ENCODE peak calls at places on chromosome 11, in five cellular contexts. K is neural crest cell, J is pancreas, G is EL, P is nephron progenitor cell. Z is an unnamed sample.

GRCh38 chr11:31303644-31304043 is 65.9 kb downstream of the DCDC1 start:
- DNase-seq in J (no peak), K (no peak), G (no peak), P (no peak), Z (no peak)

GRCh38 chr11:120748485-120748814 is 236.9 kb downstream of the GRIK4 start:
- DNase-seq in P (no peak), J (no peak), K (no peak), G (no peak), Z (no peak)

GRCh38 chr11:9760180-9760550 is 96.3 kb downstream of the SWAP70 start:
- DNase-seq in G (peak), J (peak), P (no peak), K (no peak), Z (peak)

GRCh38 chr11:64809781-64810241 is 540 bp downstream of the MEN1 start:
- DNase-seq in K (no peak), J (peak), P (peak), G (no peak), Z (no peak)

GRCh38 chr11:130786987-130787688 is 129.1 kb downstream of the SNX19 start:
- DNase-seq in G (peak), K (no peak), J (peak), P (no peak), Z (no peak)

GRCh38 chr11:9017773-9018172 is 14.0 kb upstream of the NRIP3 start:
- DNase-seq in G (no peak), J (no peak), K (no peak), P (no peak), Z (no peak)

GRCh38 chr11:17639091-17639490 is 80.3 kb upstream of the MYOD1 start:
- DNase-seq in J (no peak), G (no peak), P (no peak), K (no peak), Z (no peak)

GRCh38 chr11:33039274-33040126 is at the start of gene TCP11L1:
- DNase-seq in K (peak), G (peak), J (peak), P (peak), Z (peak)

GRCh38 chr11:2651054-2651617 is 48.7 kb downstream of the KCNQ1OT1 start:
- DNase-seq in G (no peak), K (no peak), P (no peak), J (no peak), Z (no peak)

GRCh38 chr11:123202155-123202714 is 7.2 kb upstream of the CLMP start:
- DNase-seq in K (no peak), G (no peak), P (peak), J (no peak), Z (no peak)

GRCh38 chr11:94814238-94814976 is 46.3 kb downstream of the AMOTL1 start:
- DNase-seq in K (no peak), J (no peak), G (no peak), P (no peak), Z (no peak)

GRCh38 chr11:32080381-32080980 is 10.4 kb upstream of the RCN1 start:
- DNase-seq in G (no peak), P (no peak), J (no peak), K (no peak), Z (no peak)

GRCh38 chr11:40425168-40425567 is 1034.3 kb downstream of the LRRC4C start:
- DNase-seq in J (no peak), K (no peak), G (no peak), P (no peak), Z (no peak)

GRCh38 chr11:112524808-112525207 is 264.1 kb upstream of the PLET1 start:
- DNase-seq in P (no peak), G (no peak), K (no peak), J (peak), Z (no peak)

Z was measured in astrocyte of the spinal cord.